ENCODE peak calls at places on chromosomes 16 and 17, in six cellular contexts. B, U, C, D, L and K are unnamed samples.

GRCh38 chr17:72794152-72794551 is 298.3 kb downstream of the SLC39A11 start:
- DNase-seq in D (no peak), U (no peak), B (no peak), L (no peak), C (no peak), K (no peak)

GRCh38 chr16:75267631-75268264 is 16.3 kb upstream of the BCAR1 start:
- DNase-seq in B (peak; percentile 90), C (no peak), L (peak; percentile 69), D (no peak), U (peak; percentile 81), K (peak; percentile 93)

GRCh38 chr17:50117202-50118040 is 12.5 kb downstream of the SAMD14 start:
- DNase-seq in B (peak; percentile 66), U (peak; percentile 80), L (peak; percentile 69), C (peak; percentile 89), D (peak; percentile 39), K (peak; percentile 55)

GRCh38 chr17:67435122-67435521 is 58.0 kb downstream of the PITPNC1 start:
- DNase-seq in L (no peak), B (no peak), U (no peak), C (no peak), D (peak; percentile 43), K (peak; percentile 78)

GRCh38 chr17:50837980-50838954 is 2.9 kb downstream of the WFIKKN2 start:
- DNase-seq in B (no peak), D (no peak), L (no peak), U (no peak), C (no peak), K (no peak)

GRCh38 chr16:78461496-78461938 is 362.1 kb downstream of the WWOX start:
- DNase-seq in B (no peak), L (peak; percentile 30), U (no peak), D (no peak), C (no peak), K (no peak)

GRCh38 chr17:36674278-36674650 is 72.9 kb downstream of the MRM1 start:
- DNase-seq in C (no peak), U (no peak), B (no peak), L (no peak), D (peak; percentile 27), K (peak; percentile 16)

GRCh38 chr16:1058216-1058615 is 14.3 kb upstream of the SSTR5 start:
- DNase-seq in C (no peak), B (no peak), U (no peak), L (no peak), D (no peak), K (no peak)

GRCh38 chr16:12350945-12351344 is 374.4 kb downstream of the SNX29 start:
- DNase-seq in C (peak; percentile 50), U (no peak), D (no peak), B (no peak), L (no peak), K (no peak)

GRCh38 chr17:34765291-34765690 is 185.9 kb downstream of the TMEM132E start:
- DNase-seq in U (no peak), B (no peak), D (no peak), L (no peak), C (no peak), K (no peak)

GRCh38 chr16:58506241-58507194 is 6.6 kb downstream of the NDRG4 start:
- DNase-seq in U (no peak), C (no peak), D (no peak), L (no peak), B (no peak), K (no peak)

GRCh38 chr17:38512473-38513058 is 84.3 kb downstream of the ARHGAP23 start:
- DNase-seq in L (no peak), U (no peak), D (no peak), C (peak; percentile 32), B (no peak), K (no peak)

GRCh38 chr17:18246880-18247612 is 11.5 kb downstream of the FLII start:
- DNase-seq in B (peak; percentile 95), U (peak; percentile 94), L (peak; percentile 45), C (peak; percentile 97), D (no peak), K (peak; percentile 97)

GRCh38 chr16:80231888-80232287 is 308.9 kb upstream of the DYNLRB2 start:
- DNase-seq in B (no peak), L (peak; percentile 46), C (no peak), D (no peak), U (no peak), K (no peak)

GRCh38 chr17:7023576-7024401 is 939 bp downstream of the BCL6B start:
- DNase-seq in B (peak; percentile 93), L (peak; percentile 55), D (peak; percentile 96), U (peak; percentile 98), C (peak; percentile 98), K (peak; percentile 96)

GRCh38 chr16:83779881-83780280 is 27.9 kb upstream of the HSBP1 start:
- DNase-seq in B (peak; percentile 29), U (no peak), L (peak; percentile 74), D (no peak), C (no peak), K (no peak)

GRCh38 chr17:1649844-1650409 is at the start of gene RILP:
- DNase-seq in L (no peak), D (no peak), C (peak; percentile 69), B (peak; percentile 95), U (peak; percentile 94), K (peak; percentile 98)

GRCh38 chr17:1648582-1649115 is 1.0 kb downstream of the RILP start:
- DNase-seq in D (peak; percentile 92), C (peak; percentile 92), U (peak; percentile 97), L (peak; percentile 98), B (peak; percentile 94), K (peak; percentile 93)

GRCh38 chr17:1650731-1651558 is 1.3 kb upstream of the RILP start:
- DNase-seq in D (no peak), L (no peak), C (no peak), U (peak; percentile 72), B (no peak), K (peak; percentile 84)

GRCh38 chr17:1647802-1648581 is 1.7 kb downstream of the RILP start:
- DNase-seq in L (no peak), B (no peak), C (peak; percentile 83), U (no peak), D (no peak), K (peak; percentile 49)

DNA sequence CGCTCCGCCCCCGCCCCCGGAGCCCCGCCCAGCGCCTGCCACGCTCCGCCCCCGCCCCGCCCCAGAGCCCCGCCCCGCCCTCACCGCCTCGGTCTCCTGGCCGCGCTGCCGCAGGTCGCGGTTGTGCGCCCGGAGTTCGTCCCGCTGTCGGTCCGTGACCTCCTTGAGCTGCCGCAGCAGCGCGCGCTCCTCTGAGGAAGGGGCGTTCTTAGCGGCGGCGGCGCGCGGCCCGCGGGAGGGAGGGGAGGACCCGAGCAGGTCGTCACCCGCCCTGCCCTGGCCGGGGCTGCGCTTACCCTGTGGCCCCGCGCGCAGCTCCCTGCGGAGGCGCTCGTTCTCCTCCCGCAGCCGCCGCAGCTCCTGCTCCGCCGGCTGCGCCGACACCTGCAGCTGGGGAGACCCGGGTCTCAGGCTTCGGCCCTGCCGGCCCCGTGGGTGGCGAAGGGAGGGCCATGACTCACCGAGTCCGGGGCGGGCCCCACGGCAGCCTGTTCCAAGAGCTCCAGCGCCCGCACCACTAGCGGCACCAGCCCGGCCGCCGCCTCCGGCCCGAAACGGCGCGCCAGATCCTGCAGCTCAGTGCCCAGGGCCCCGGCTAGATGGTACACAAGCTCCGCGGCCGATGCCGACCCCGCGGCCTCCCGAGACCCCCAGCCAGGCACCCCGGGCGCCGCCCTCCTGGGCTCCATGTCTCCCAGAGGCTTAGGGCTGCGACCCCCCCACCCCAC is 386 bp downstream of the RILP start:
- DNase-seq in B (peak; percentile 90), C (peak; percentile 82), L (peak; percentile 95), D (peak; percentile 69), U (peak; percentile 85), K (peak; percentile 62)
- H3K4me1 ChIP-seq in B (peaks cover 40% of the 10 kb centered on the region), C (peaks cover 21% of the 10 kb centered on the region), L (peaks cover 24% of the 10 kb centered on the region), D (peaks cover 22% of the 10 kb centered on the region), U (peaks cover 36% of the 10 kb centered on the region), K (no peaks in the 10 kb centered on the region)

GRCh38 chr16:16090238-16090637 is 133.1 kb downstream of the ABCC6 start:
- DNase-seq in D (no peak), U (no peak), B (no peak), L (no peak), C (no peak), K (no peak)
- H3K36me3 ChIP-seq in D (peaks cover 77% of the 10 kb centered on the region), U (no peaks in the 10 kb centered on the region), B (no peaks in the 10 kb centered on the region), L (peaks cover 76% of the 10 kb centered on the region), C (peaks cover 12% of the 10 kb centered on the region), K (no peaks in the 10 kb centered on the region)

DNA sequence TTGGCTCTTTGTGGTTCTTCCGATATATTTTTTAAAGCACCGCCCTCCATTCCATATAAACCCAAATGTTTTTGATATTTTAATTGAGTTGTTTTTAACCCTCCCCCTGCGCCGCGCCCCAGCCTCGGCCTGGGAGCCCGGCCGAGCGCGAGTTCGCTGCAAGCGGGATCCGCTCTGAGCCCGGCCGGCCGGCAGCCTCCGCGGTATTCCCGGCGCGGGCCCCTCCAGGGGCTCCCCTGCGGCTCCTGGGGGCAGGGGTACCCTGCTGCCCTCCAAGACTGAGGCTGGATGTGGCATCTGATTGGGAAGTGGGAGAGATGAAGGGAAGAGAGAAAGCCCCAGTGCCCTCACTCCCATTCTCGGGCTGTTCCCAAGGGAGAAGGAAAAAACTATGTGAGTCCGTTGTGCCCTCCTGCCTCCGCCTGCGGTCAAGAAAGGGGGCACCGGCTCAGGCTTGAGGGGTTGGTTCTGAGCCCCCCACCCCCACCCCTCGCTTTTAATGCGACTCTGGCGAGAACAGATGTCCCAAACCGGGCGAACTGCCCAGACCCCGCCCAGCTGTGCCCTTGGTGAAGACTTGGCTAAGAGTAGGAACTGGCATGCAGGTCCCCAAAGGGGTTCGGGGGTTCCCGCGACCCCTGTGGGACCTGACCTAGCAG is 8.6 kb downstream of the NEUROD2 start:
- DNase-seq in U (no peak), L (no peak), C (peak; percentile 65), D (no peak), B (no peak), K (no peak)
- H3K4me1 ChIP-seq in U (peaks cover 7% of the 10 kb centered on the region), L (peaks cover 13% of the 10 kb centered on the region), C (peaks cover 78% of the 10 kb centered on the region), D (peaks cover 22% of the 10 kb centered on the region), B (peaks cover 16% of the 10 kb centered on the region), K (no peaks in the 10 kb centered on the region)

DNA sequence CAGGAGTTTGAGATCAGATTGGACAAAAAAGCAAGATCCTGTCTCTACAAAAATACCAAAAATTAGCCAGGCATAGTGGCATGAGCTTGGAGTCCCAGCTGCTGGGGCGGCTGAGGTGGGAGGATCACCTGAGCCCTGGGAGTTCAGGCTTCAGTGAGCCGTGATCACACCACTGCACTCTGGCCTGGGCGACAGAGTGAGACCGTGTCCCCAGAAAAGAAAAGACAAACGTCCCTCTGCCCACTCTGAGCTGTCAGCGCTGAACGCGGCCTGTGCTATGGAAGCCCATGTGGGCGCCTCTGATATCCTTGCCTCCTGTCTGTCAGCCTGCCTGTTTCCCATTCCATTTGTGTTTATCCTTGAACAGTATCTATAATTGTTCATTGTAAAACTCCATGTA is 50.8 kb downstream of the FOXK2 start:
- DNase-seq in C (no peak), L (no peak), D (no peak), B (no peak), U (no peak), K (no peak)
- H3K36me3 ChIP-seq in C (peaks cover 42% of the 10 kb centered on the region), L (peaks cover 56% of the 10 kb centered on the region), D (peaks cover 72% of the 10 kb centered on the region), B (no peaks in the 10 kb centered on the region), U (no peaks in the 10 kb centered on the region), K (peaks cover 9% of the 10 kb centered on the region)

GRCh38 chr17:40113110-40113960 is 8.4 kb upstream of the MSL1 start:
- DNase-seq in B (peak; percentile 95), L (peak; percentile 98), U (peak; percentile 94), D (peak; percentile 87), C (peak; percentile 97), K (peak; percentile 98)

GRCh38 chr17:40112191-40112590 is 9.6 kb upstream of the MSL1 start:
- DNase-seq in L (no peak), U (no peak), D (no peak), C (no peak), B (peak; percentile 16), K (no peak)

GRCh38 chr17:40111221-40112128 is 10.3 kb upstream of the MSL1 start:
- DNase-seq in L (peak; percentile 93), B (peak; percentile 95), U (peak; percentile 90), D (peak; percentile 59), C (peak; percentile 97), K (peak; percentile 96)

GRCh38 chr17:40113961-40114272 is 7.9 kb upstream of the MSL1 start:
- DNase-seq in L (peak; percentile 60), C (no peak), D (no peak), B (no peak), U (no peak), K (no peak)

GRCh38 chr17:40112718-40113109 is 9.1 kb upstream of the MSL1 start:
- DNase-seq in L (no peak), U (no peak), D (no peak), C (no peak), B (peak; percentile 19), K (no peak)
- H3K4me1 ChIP-seq in L (peaks cover 61% of the 10 kb centered on the region), U (peaks cover 67% of the 10 kb centered on the region), D (peaks cover 56% of the 10 kb centered on the region), C (peaks cover 62% of the 10 kb centered on the region), B (peaks cover 63% of the 10 kb centered on the region), K (peaks cover 20% of the 10 kb centered on the region)